ENCODE peak calls at places on chromosomes 1 and 21, in nine cellular contexts. F is A549, Q is neural progenitor cell, O is body of pancreas, K is IMR-90, Z is GM23338, B is tibial artery, A is esophagus squamous epithelium, C is cardiac muscle cell. G is an unnamed sample.

GRCh38 chr1:14421295-14421976 is 177.0 kb upstream of the KAZN start:
- DNase-seq in A (no peak), C (no peak), K (no peak), Z (no peak), B (no peak), F (no peak), Q (no peak), O (no peak), G (no peak)

GRCh38 chr1:6581561-6582305 is 1.9 kb downstream of the ZBTB48 start:
- DNase-seq in Q (no peak), F (no peak), Z (no peak), O (no peak), C (no peak), A (no peak), K (no peak), B (no peak), G (no peak)

GRCh38 chr1:75672528-75673393 is 51.7 kb upstream of the ACADM start:
- DNase-seq in A (no peak), K (peak; percentile 83), F (no peak), C (peak; percentile 59), Z (peak; percentile 68), O (no peak), B (no peak), Q (peak; percentile 19), G (peak; percentile 58)

GRCh38 chr1:14939527-14940284 is 213.8 kb upstream of the TMEM51 start:
- DNase-seq in B (no peak), C (peak; percentile 63), Q (no peak), F (no peak), K (peak; percentile 81), A (no peak), O (no peak), Z (no peak), G (peak; percentile 66)

GRCh38 chr1:12617901-12618660 is at the start of gene DHRS3:
- DNase-seq in Q (peak; percentile 92), C (peak; percentile 94), A (no peak), F (peak; percentile 72), B (peak; percentile 82), O (peak; percentile 83), Z (peak; percentile 91), K (peak; percentile 75), G (peak; percentile 44)

GRCh38 chr21:46092026-46092764 is 5.7 kb upstream of the COL6A2 start:
- DNase-seq in Q (no peak), O (peak; percentile 15), Z (no peak), B (peak; percentile 92), C (peak; percentile 87), A (no peak), F (no peak), K (peak; percentile 99), G (peak; percentile 98)

GRCh38 chr1:112298558-112298957 is 97.5 kb upstream of the CTTNBP2NL start:
- DNase-seq in Z (peak; percentile 88), F (peak; percentile 20), O (peak; percentile 56), K (peak; percentile 42), B (no peak), C (peak; percentile 81), Q (peak; percentile 80), A (no peak), G (peak; percentile 79)

GRCh38 chr1:230633469-230633868 is 8.8 kb upstream of the COG2 start:
- DNase-seq in Z (no peak), F (no peak), K (no peak), B (no peak), Q (no peak), O (no peak), A (no peak), C (peak; percentile 11), G (no peak)

GRCh38 chr1:40160806-40161124 is 422 bp upstream of the RLF start:
- DNase-seq in K (no peak), Q (no peak), C (no peak), A (no peak), B (no peak), Z (no peak), O (no peak), F (no peak), G (no peak)

GRCh38 chr21:23316190-23316589 is 2291.1 kb downstream of the MRPL39 start:
- DNase-seq in F (no peak), C (no peak), O (no peak), Q (no peak), A (no peak), K (no peak), B (no peak), Z (no peak), G (no peak)

GRCh38 chr1:91814448-91814847 is 71.5 kb downstream of the TGFBR3 start:
- DNase-seq in K (no peak), Q (no peak), O (no peak), Z (no peak), A (no peak), F (no peak), C (no peak), B (no peak), G (no peak)

GRCh38 chr1:19384113-19384512 is 72.0 kb downstream of the SLC66A1 start:
- DNase-seq in C (peak; percentile 57), B (no peak), K (peak; percentile 43), Z (no peak), A (no peak), F (no peak), O (peak; percentile 21), Q (no peak), G (peak; percentile 37)

GRCh38 chr1:184116287-184116686 is 64.8 kb downstream of the TSEN15 start:
- DNase-seq in K (no peak), B (no peak), Z (no peak), C (no peak), Q (peak; percentile 1), F (no peak), A (no peak), O (no peak), G (no peak)

GRCh38 chr1:184112176-184112948 is 60.8 kb downstream of the TSEN15 start:
- DNase-seq in O (no peak), F (no peak), B (no peak), Z (no peak), K (no peak), A (no peak), Q (no peak), C (no peak), G (no peak)

GRCh38 chr1:184113251-184113650 is 61.7 kb downstream of the TSEN15 start:
- DNase-seq in A (no peak), Q (no peak), K (no peak), O (no peak), B (no peak), F (no peak), Z (no peak), C (peak; percentile 38), G (no peak)

GRCh38 chr1:184114818-184115398 is 63.4 kb downstream of the TSEN15 start:
- DNase-seq in B (no peak), C (no peak), A (no peak), O (no peak), Q (no peak), Z (no peak), K (no peak), F (no peak), G (no peak)

GRCh38 chr1:184110253-184111204 is 59.0 kb downstream of the TSEN15 start:
- DNase-seq in F (no peak), C (no peak), B (no peak), O (no peak), A (no peak), Z (peak; percentile 17), K (no peak), Q (no peak), G (no peak)
- TF ChIP-seq CTCF in F (no peak), C (peak; percentile 19), B (no peak), O (no peak), A (no peak), Z (peak; percentile 23), K (no peak), Q (no peak), G (no peak)

GRCh38 chr1:25430666-25431494 is at the start of gene MACO1:
- DNase-seq in F (peak; percentile 82), Q (peak; percentile 97), A (peak; percentile 87), B (peak; percentile 95), Z (peak; percentile 98), K (peak; percentile 94), C (peak; percentile 97), O (peak; percentile 98), G (peak; percentile 97)

GRCh38 chr1:25432364-25432719 is 1.6 kb downstream of the MACO1 start:
- DNase-seq in O (no peak), Z (no peak), F (no peak), Q (no peak), B (no peak), C (no peak), K (no peak), A (no peak), G (no peak)

GRCh38 chr1:25431495-25432363 is 1.0 kb downstream of the MACO1 start:
- DNase-seq in F (no peak), B (no peak), C (no peak), Z (no peak), O (peak; percentile 42), Q (peak; percentile 10), A (no peak), K (no peak), G (no peak)

GRCh38 chr1:25433389-25434186 is 2.9 kb downstream of the MACO1 start:
- DNase-seq in A (no peak), Z (no peak), F (no peak), B (peak; percentile 44), C (peak; percentile 35), Q (no peak), O (no peak), K (no peak), G (no peak)

GRCh38 chr1:25432749-25433388 is 2.2 kb downstream of the MACO1 start:
- DNase-seq in F (no peak), Q (no peak), K (no peak), Z (no peak), O (no peak), B (no peak), C (no peak), A (no peak), G (no peak)
- H3K4me3 ChIP-seq in F (no peak overlapping the region), Q (no peak overlapping the region), K (no peak overlapping the region), Z (no peak overlapping the region), O (no peak overlapping the region), B (peak overlapping the region; percentile 99), C (no peak overlapping the region), A (peak overlapping the region; percentile 80), G (no peak overlapping the region)

DNA sequence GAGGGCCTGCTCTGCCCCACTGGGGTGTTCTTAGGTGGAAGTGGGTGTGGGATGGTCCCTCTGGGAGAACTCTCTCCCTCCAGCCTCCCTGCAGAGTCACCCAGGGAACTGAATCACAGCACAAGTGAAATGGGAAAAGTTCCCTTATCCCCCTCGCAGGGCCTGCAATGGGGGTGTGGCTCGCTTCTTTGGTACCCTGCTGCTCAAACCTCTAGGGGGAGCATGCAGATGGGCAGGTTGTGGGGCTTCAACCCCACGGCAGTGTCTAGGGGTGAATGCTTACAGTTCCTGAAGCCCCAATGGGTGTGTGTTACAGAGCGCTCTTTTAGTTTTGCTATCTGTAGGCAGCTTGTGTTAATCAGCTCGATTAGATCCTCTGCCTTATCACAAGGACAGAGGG is 59.0 kb upstream of the TINAGL1 start:
- DNase-seq in Q (no peak), K (no peak), Z (peak; percentile 37), A (no peak), F (no peak), C (no peak), O (no peak), B (no peak), G (no peak)
- TF ChIP-seq CTCF in Q (peak; percentile 30), K (no peak), Z (peak; percentile 44), A (no peak), F (no peak), C (no peak), O (no peak), B (no peak), G (no peak)

GRCh38 chr21:42923553-42924432 is 1.6 kb downstream of the ERVH48-1 start:
- DNase-seq in B (peak; percentile 79), F (peak; percentile 75), Z (peak; percentile 99), A (no peak), C (peak; percentile 91), K (peak; percentile 86), O (peak; percentile 83), Q (peak; percentile 93), G (peak; percentile 90)
- H3K4me3 ChIP-seq in B (no peak overlapping the region), F (no peak overlapping the region), Z (peak overlapping the region; percentile 15), A (no peak overlapping the region), C (no peak overlapping the region), K (no peak overlapping the region), O (no peak overlapping the region), Q (no peak overlapping the region), G (no peak overlapping the region)

G was measured in foreskin fibroblast.